ENCODE peak calls at places on chromosomes 3 and 15, in eight cellular contexts. R, Y, V, Z, O, P, U and W are unnamed samples.

GRCh38 chr15:82737975-82738374 is 28.3 kb upstream of the AP3B2 start:
- DNase-seq in R (no peak), Y (no peak), V (no peak), Z (peak; percentile 21), O (no peak), P (no peak), U (no peak), W (no peak)

GRCh38 chr3:126342211-126342610 is 15.0 kb downstream of the KLF15 start:
- DNase-seq in R (no peak), Y (peak; percentile 10), V (no peak), Z (no peak), O (no peak), P (peak; percentile 25), U (no peak), W (no peak)

GRCh38 chr3:7682822-7683229 is 818.8 kb upstream of the LMCD1 start:
- DNase-seq in R (no peak), Y (no peak), V (peak; percentile 20), Z (no peak), O (peak; percentile 38), P (no peak), U (no peak), W (no peak)

GRCh38 chr15:42175671-42176070 is 19.2 kb upstream of the PLA2G4F start:
- DNase-seq in R (no peak), Y (no peak), V (no peak), Z (no peak), O (no peak), P (no peak), U (no peak), W (no peak)

GRCh38 chr3:16286161-16286560 is 21.1 kb downstream of the OXNAD1 start:
- DNase-seq in R (no peak), Y (no peak), V (no peak), Z (no peak), O (no peak), P (peak; percentile 87), U (no peak), W (no peak)

GRCh38 chr3:113571360-113571759 is 39.0 kb downstream of the SIDT1 start:
- DNase-seq in R (no peak), Y (no peak), V (no peak), Z (no peak), O (no peak), P (no peak), U (no peak), W (no peak)

GRCh38 chr3:45819543-45819942 is 22.4 kb downstream of the LZTFL1 start:
- DNase-seq in R (no peak), Y (no peak), V (no peak), Z (no peak), O (peak; percentile 56), P (no peak), U (no peak), W (no peak)

GRCh38 chr15:29183071-29183831 is 86.4 kb downstream of the NSMCE3 start:
- DNase-seq in R (no peak), Y (no peak), V (no peak), Z (peak; percentile 34), O (no peak), P (no peak), U (no peak), W (no peak)

GRCh38 chr15:91408476-91409076 is 308.5 kb downstream of the SV2B start:
- DNase-seq in R (peak; percentile 24), Y (no peak), V (no peak), Z (no peak), O (no peak), P (no peak), U (no peak), W (no peak)

GRCh38 chr3:155411500-155412223 is 118.2 kb upstream of the STRIT1 start:
- DNase-seq in R (no peak), Y (no peak), V (no peak), Z (peak; percentile 39), O (no peak), P (no peak), U (no peak), W (no peak)

GRCh38 chr15:89469331-89470107 is 26.9 kb downstream of the RHCG start:
- DNase-seq in R (no peak), Y (no peak), V (no peak), Z (no peak), O (no peak), P (no peak), U (no peak), W (no peak)

GRCh38 chr15:63060699-63061098 is 18.2 kb downstream of the TPM1 start:
- DNase-seq in R (no peak), Y (no peak), V (no peak), Z (no peak), O (no peak), P (no peak), U (no peak), W (no peak)

GRCh38 chr3:107347717-107348116 is 29.5 kb upstream of the CCDC54 start:
- DNase-seq in R (no peak), Y (no peak), V (no peak), Z (no peak), O (no peak), P (no peak), U (no peak), W (no peak)

GRCh38 chr3:12557472-12558105 is 702 bp downstream of the MKRN2 start:
- DNase-seq in R (peak; percentile 20), Y (no peak), V (no peak), Z (peak; percentile 51), O (peak; percentile 34), P (no peak), U (no peak), W (no peak)

GRCh38 chr3:108060331-108060730 is 30.5 kb downstream of the CD47 start:
- DNase-seq in R (no peak), Y (no peak), V (no peak), Z (no peak), O (no peak), P (no peak), U (no peak), W (no peak)

GRCh38 chr15:62742409-62743171 is 300.0 kb upstream of the TPM1 start:
- DNase-seq in R (peak; percentile 14), Y (no peak), V (peak; percentile 65), Z (peak; percentile 92), O (peak; percentile 84), P (peak; percentile 74), U (peak; percentile 83), W (peak; percentile 30)

GRCh38 chr3:58529516-58530353 is 7.3 kb downstream of the ACOX2 start:
- DNase-seq in R (no peak), Y (no peak), V (peak; percentile 67), Z (peak; percentile 29), O (peak; percentile 43), P (no peak), U (no peak), W (no peak)

GRCh38 chr3:14001136-14001535 is 121.3 kb upstream of the WNT7A start:
- DNase-seq in R (no peak), Y (no peak), V (no peak), Z (peak; percentile 50), O (no peak), P (no peak), U (no peak), W (no peak)

GRCh38 chr15:33720952-33721351 is 247.3 kb upstream of the CHRM5 start:
- DNase-seq in R (no peak), Y (no peak), V (no peak), Z (peak; percentile 91), O (no peak), P (no peak), U (no peak), W (no peak)